ENCODE peak calls at places on chromosomes 11 and 22, in six cellular contexts. H is PC-3, N is choroid plexus epithelial cell, C is pancreas, B is fibroblast of lung, V is AG09309. L is an unnamed sample.

GRCh38 chr11:9922806-9923205 is 258.9 kb downstream of the SWAP70 start:
- DNase-seq in H (no peak), V (no peak), N (peak), C (no peak), B (peak), L (peak)

GRCh38 chr11:44893250-44894216 is 57.1 kb downstream of the TP53I11 start:
- DNase-seq in B (no peak), H (no peak), C (no peak), N (no peak), V (no peak), L (peak)

GRCh38 chr11:64538501-64538951 is 52.5 kb upstream of the SLC22A12 start:
- DNase-seq in B (no peak), H (no peak), N (no peak), V (no peak), C (peak), L (no peak)

GRCh38 chr11:108967571-108967970 is 302.7 kb downstream of the DDX10 start:
- DNase-seq in N (no peak), B (peak), V (no peak), C (no peak), H (no peak), L (peak)

GRCh38 chr11:88555018-88555828 is 217.7 kb upstream of the CTSC start:
- DNase-seq in C (no peak), B (peak), H (peak), N (peak), V (peak), L (peak)

GRCh38 chr11:35101223-35101622 is 37.7 kb upstream of the CD44 start:
- DNase-seq in C (no peak), H (peak), V (no peak), N (no peak), B (no peak), L (no peak)

GRCh38 chr11:122101625-122102291 is 14.3 kb downstream of the BLID start:
- DNase-seq in V (peak), N (peak), B (peak), H (no peak), C (peak), L (peak)

GRCh38 chr11:134533511-134533910 is 121.5 kb upstream of the B3GAT1 start:
- DNase-seq in C (no peak), V (no peak), N (no peak), H (no peak), B (no peak), L (no peak)

GRCh38 chr11:67820079-67820478 is 145.7 kb upstream of the ALDH3B2 start:
- DNase-seq in B (no peak), N (no peak), H (no peak), V (no peak), C (no peak), L (no peak)

GRCh38 chr11:3230636-3231549 is 1.3 kb downstream of the MRGPRE start:
- DNase-seq in V (no peak), C (no peak), B (no peak), N (no peak), H (no peak), L (no peak)

GRCh38 chr11:104095791-104096190 is 59.4 kb downstream of the DDI1 start:
- DNase-seq in B (no peak), V (no peak), H (no peak), N (peak), C (no peak), L (no peak)

GRCh38 chr11:6629573-6629891 is 10.3 kb upstream of the TPP1 start:
- DNase-seq in V (no peak), C (no peak), N (no peak), B (no peak), H (no peak), L (no peak)

GRCh38 chr11:6626971-6627761 is 7.9 kb upstream of the TPP1 start:
- DNase-seq in V (no peak), C (no peak), H (no peak), B (no peak), N (no peak), L (no peak)

GRCh38 chr11:17405232-17406005 is 17.0 kb upstream of the KCNJ11 start:
- DNase-seq in N (peak), B (peak), C (peak), V (no peak), H (peak), L (peak)

GRCh38 chr11:17766590-17766989 is 32.0 kb downstream of the KCNC1 start:
- DNase-seq in V (no peak), N (no peak), H (no peak), B (no peak), C (no peak), L (no peak)

GRCh38 chr11:6413791-6414231 is 5.1 kb downstream of the APBB1 start:
- DNase-seq in B (no peak), N (no peak), H (no peak), V (no peak), C (no peak), L (no peak)

GRCh38 chr11:706957-707816 is 1.2 kb downstream of the EPS8L2 start:
- DNase-seq in H (peak), B (peak), C (peak), N (peak), V (no peak), L (peak)

GRCh38 chr11:70448983-70449567 is 50.7 kb downstream of the CTTN start:
- DNase-seq in C (no peak), B (no peak), N (no peak), H (no peak), V (no peak), L (no peak)
- TF ChIP-seq CTCF in C (no peak), B (peak), N (peak), H (peak), V (peak), L (peak)

DNA sequence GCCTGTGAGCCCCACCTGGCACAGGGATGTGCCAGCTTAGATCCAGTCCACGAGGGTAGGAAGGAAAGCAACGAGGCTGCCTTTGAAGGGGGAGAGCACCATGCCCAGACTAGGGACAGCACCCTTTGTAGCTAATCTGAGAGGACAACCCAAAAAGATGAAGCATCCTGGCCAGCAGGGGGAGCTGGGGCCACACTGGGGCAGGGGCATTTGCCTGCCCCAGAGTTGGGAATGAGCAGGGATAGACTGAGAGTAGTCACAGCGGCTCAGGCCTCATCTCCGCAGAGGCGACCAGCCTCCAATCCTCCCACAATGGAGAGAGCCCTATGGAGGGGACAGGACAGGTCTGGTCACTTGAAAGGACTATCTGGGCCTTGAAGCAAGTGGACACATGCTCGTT is 16.4 kb downstream of the LMO1 start:
- DNase-seq in H (peak), V (no peak), C (peak), N (no peak), B (no peak), L (no peak)
- TF ChIP-seq CTCF in H (peak), V (peak), C (peak), N (peak), B (peak), L (peak)

DNA sequence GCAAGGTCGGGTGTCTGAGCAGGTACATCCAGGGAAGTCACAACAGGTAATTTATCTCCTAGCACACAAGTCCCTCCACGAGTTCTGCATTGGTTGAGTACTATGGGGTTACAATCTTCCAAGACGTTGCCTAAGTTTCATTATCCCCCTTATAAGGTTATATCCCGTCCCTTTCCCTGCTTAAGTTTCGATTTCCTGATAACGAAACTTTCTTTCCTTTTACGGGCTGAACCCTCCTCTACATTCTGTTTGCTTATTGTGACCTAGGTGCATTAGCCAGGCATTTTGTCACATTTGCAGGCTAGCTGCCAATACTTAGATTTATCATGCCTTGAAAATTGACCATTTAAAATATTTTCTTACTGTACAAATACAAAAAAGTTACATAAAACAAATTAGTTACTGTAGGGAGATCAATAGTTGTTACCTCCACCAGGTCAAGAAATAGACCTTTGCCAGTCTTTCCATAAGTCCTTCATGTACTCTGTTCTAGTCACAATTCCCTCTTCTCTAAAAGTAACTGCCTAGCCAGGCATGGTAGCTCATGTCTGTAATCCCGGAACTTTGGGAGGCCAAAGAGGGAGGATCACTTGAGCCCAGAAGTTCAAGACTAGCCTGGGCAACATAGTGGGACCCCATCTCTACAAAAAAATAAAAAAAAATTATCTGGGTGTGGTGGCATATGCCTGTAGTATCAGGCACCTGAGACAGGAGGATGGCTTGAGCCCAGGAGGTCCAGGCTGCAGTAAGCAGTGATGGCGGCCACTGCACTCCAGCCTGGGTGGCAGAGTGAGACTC is 14.3 kb upstream of the PITPNB start:
- DNase-seq in B (no peak), C (no peak), H (no peak), V (no peak), N (no peak), L (no peak)
- TF ChIP-seq CTCF in B (no peak), C (no peak), H (no peak), V (no peak), N (no peak), L (no peak)

GRCh38 chr11:123139206-123139605 is 55.8 kb downstream of the CLMP start:
- DNase-seq in N (no peak), C (no peak), V (no peak), B (no peak), H (no peak), L (no peak)

GRCh38 chr11:123135863-123136446 is 59.1 kb downstream of the CLMP start:
- DNase-seq in B (no peak), N (no peak), V (no peak), H (no peak), C (no peak), L (no peak)

GRCh38 chr11:123132881-123133280 is 62.2 kb downstream of the CLMP start:
- DNase-seq in B (no peak), N (no peak), C (no peak), H (no peak), V (no peak), L (peak)

GRCh38 chr11:123143476-123143875 is 51.6 kb downstream of the CLMP start:
- DNase-seq in H (no peak), B (no peak), C (no peak), N (peak), V (no peak), L (no peak)

DNA sequence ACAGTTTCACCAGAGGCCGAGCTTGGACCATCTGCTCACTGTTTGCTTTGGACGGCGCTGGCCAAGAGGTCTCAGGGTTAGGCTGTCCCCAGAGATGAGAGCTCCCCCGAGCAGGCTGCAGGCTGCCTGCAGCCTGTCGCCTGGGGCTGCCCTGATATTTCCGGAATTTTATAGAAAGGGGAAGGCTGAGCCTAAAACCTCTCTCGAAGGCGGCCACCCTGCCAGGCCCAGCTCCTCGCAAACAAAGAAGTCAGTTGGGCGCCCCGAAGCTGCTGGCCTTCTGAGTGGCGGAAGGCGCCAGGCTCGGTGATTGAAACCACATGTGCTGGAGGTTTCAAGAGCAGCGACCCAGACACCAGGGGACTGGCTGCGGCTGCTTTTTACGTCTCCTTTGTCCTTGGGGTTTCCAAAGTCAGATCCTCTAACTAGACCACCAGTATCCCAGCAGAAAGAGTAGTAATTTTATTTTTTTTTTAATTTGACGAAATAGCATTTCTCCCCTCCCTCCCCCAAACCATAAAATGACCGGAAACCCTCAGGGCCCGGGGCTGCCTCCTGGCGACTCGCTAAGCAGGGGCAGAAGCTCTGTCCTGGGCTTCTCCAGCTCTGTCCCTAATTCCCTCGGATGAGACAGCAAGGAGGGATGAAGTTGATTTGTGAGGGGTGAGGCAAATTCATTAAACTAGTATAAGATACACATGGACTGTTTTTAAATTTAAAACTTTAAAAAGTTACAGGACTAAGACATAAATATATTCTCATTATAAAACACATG is 57.4 kb downstream of the CLMP start:
- DNase-seq in C (no peak), B (peak), N (peak), V (peak), H (no peak), L (peak)
- TF ChIP-seq CTCF in C (no peak), B (peak), N (peak), V (no peak), H (no peak), L (peak)

GRCh38 chr22:23222875-23223565 is 42.7 kb downstream of the BCR start:
- DNase-seq in C (peak), N (no peak), H (no peak), V (no peak), B (no peak), L (no peak)
- TF ChIP-seq CTCF in C (no peak), N (no peak), H (no peak), V (no peak), B (no peak), L (no peak)

GRCh38 chr11:96091476-96091875 is 167.6 kb upstream of the MTMR2 start:
- DNase-seq in H (peak), N (no peak), B (no peak), V (no peak), C (no peak), L (no peak)
- TF ChIP-seq CTCF in H (peak), N (no peak), B (no peak), V (peak), C (no peak), L (peak)

DNA sequence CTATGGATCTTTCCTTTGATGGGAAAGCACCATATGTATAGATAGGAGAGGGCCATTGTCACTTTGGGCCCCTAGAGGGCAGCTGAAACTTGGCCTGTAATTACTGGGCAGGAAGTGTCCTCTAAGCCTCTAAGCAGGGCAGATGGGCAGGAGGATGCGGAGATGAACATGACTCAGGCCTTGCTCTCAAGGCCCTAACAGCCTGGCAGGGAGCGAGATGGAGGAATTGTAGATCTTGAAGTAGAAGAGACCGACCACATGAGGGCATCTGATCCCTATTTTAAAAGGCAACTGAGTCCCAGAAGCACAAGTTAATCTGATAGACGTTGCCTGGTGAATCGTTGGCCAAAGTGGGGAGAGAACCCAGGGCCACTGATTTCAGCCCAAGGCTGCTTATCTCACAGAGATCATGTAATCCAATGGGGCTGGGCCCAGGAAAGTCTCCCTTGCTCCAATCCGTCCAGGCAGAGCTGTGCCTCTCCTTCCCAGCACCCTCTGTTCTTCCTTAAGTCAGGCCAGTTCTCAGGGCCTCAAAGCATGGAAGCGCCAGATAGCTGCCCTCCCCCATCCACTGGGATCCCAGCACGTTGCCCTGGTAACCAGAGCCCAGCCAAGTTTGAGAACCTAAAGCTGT is 2.5 kb upstream of the SEPTIN3 start:
- DNase-seq in H (peak), C (no peak), N (peak), B (peak), V (peak), L (peak)
- TF ChIP-seq CTCF in H (peak), C (no peak), N (peak), B (peak), V (peak), L (peak)

L was measured in fibroblast of villous mesenchyme.